ENCODE peak calls at places on chromosomes 12 and 14, in seven cellular contexts. U, Y, G, X, F, W and E are unnamed samples.

GRCh38 chr12:18275974-18276373 is 14.7 kb downstream of the PIK3C2G start:
- DNase-seq in U (no peak), F (no peak), G (no peak), X (no peak), Y (no peak), W (peak), E (no peak)

GRCh38 chr12:105581420-105581819 is 250.9 kb downstream of the C12orf75 start:
- DNase-seq in X (no peak), G (no peak), F (no peak), U (no peak), W (no peak), Y (no peak), E (no peak)

GRCh38 chr12:6950944-6951540 is at the start of gene PTPN6:
- DNase-seq in U (peak), F (peak), W (no peak), Y (no peak), X (no peak), G (no peak), E (no peak)

GRCh38 chr12:81070846-81071245 is 7.0 kb upstream of the ACSS3 start:
- DNase-seq in Y (no peak), X (no peak), U (no peak), W (no peak), G (no peak), F (no peak), E (no peak)

GRCh38 chr14:100586153-100586519 is 1.1 kb downstream of the BEGAIN start:
- DNase-seq in X (no peak), F (no peak), G (no peak), W (no peak), Y (no peak), U (peak), E (no peak)

GRCh38 chr14:51562816-51563215 is 88.9 kb upstream of the FRMD6 start:
- DNase-seq in G (no peak), Y (no peak), U (no peak), X (no peak), W (no peak), F (no peak), E (no peak)

GRCh38 chr12:57904848-57905811 is 36.2 kb upstream of the ATP23 start:
- DNase-seq in W (peak), F (peak), Y (peak), X (peak), U (peak), G (peak), E (peak)

GRCh38 chr12:12645485-12645884 is 33.8 kb downstream of the CREBL2 start:
- DNase-seq in X (no peak), F (no peak), W (peak), G (no peak), Y (no peak), U (peak), E (no peak)

GRCh38 chr12:46452776-46453175 is 80.2 kb upstream of the SLC38A2 start:
- DNase-seq in Y (no peak), F (no peak), X (no peak), G (no peak), W (no peak), U (no peak), E (no peak)

GRCh38 chr12:71664411-71665108 is 459 bp downstream of the THAP2 start:
- DNase-seq in G (no peak), W (no peak), X (peak), F (no peak), U (no peak), Y (peak), E (no peak)

GRCh38 chr12:56437430-56438176 is 11.6 kb downstream of the TIMELESS start:
- DNase-seq in W (no peak), F (no peak), X (no peak), G (no peak), Y (no peak), U (no peak), E (no peak)

GRCh38 chr12:53495903-53496751 is 3.1 kb downstream of the MAP3K12 start:
- DNase-seq in U (no peak), Y (no peak), G (peak), W (no peak), F (peak), X (no peak), E (peak)

GRCh38 chr12:53956914-53957536 is 2.3 kb downstream of the HOXC12 start:
- DNase-seq in X (no peak), Y (no peak), G (no peak), F (no peak), U (no peak), W (no peak), E (no peak)

GRCh38 chr14:56117765-56118610 is at the start of gene PELI2:
- DNase-seq in G (peak), W (peak), Y (peak), U (peak), X (peak), F (peak), E (peak)

GRCh38 chr12:913919-914718 is 35.4 kb downstream of the RAD52 start:
- DNase-seq in G (no peak), U (no peak), F (peak), Y (no peak), W (no peak), X (no peak), E (no peak)

GRCh38 chr12:123097521-123098084 is 53.3 kb downstream of the PITPNM2 start:
- DNase-seq in F (no peak), G (peak), U (no peak), W (no peak), Y (peak), X (no peak), E (peak)

GRCh38 chr12:131003676-131004075 is 50.0 kb downstream of the ADGRD1 start:
- DNase-seq in Y (no peak), G (no peak), F (no peak), U (peak), X (no peak), W (no peak), E (no peak)

GRCh38 chr14:68792830-68793733 is at the start of gene ZFP36L1:
- DNase-seq in U (peak), F (peak), X (peak), Y (peak), W (peak), G (peak), E (peak)

GRCh38 chr14:85532981-85533820 is 3.3 kb downstream of the FLRT2 start:
- DNase-seq in W (no peak), Y (no peak), G (peak), F (no peak), U (no peak), X (no peak), E (peak)

GRCh38 chr12:121580959-121581680 is at the start of gene KDM2B:
- DNase-seq in W (no peak), X (no peak), Y (peak), G (peak), F (no peak), U (no peak), E (no peak)

GRCh38 chr14:94322648-94323570 is at the start of gene SERPINA6:
- DNase-seq in Y (no peak), U (no peak), G (peak), F (peak), W (no peak), X (no peak), E (peak)

GRCh38 chr14:104768437-104769323 is 15.7 kb downstream of the SIVA1 start:
- DNase-seq in F (peak), Y (peak), G (peak), U (peak), X (peak), W (peak), E (peak)

GRCh38 chr12:58961906-58962305 is 41.6 kb upstream of the LRIG3 start:
- DNase-seq in G (no peak), Y (no peak), F (no peak), X (no peak), U (no peak), W (no peak), E (no peak)

GRCh38 chr14:99570542-99571302 is 33.3 kb downstream of the CCDC85C start:
- DNase-seq in X (no peak), U (no peak), Y (no peak), W (no peak), G (no peak), F (no peak), E (no peak)

GRCh38 chr12:31629756-31630732 is 29.4 kb upstream of the ETFBKMT start:
- DNase-seq in F (no peak), Y (peak), G (no peak), W (no peak), X (no peak), U (no peak), E (peak)

GRCh38 chr12:68521321-68521839 is 89.3 kb upstream of the RAP1B start:
- DNase-seq in G (no peak), Y (no peak), F (no peak), X (no peak), W (no peak), U (no peak), E (no peak)

GRCh38 chr12:74885775-74886174 is 323.9 kb downstream of the KCNC2 start:
- DNase-seq in W (no peak), X (no peak), U (no peak), F (no peak), Y (no peak), G (no peak), E (no peak)

GRCh38 chr12:31007153-31007495 is 66.5 kb upstream of the DDX11 start:
- DNase-seq in X (no peak), F (no peak), U (no peak), Y (no peak), G (no peak), W (no peak), E (no peak)